ENCODE peak calls at places on chromosome 10, in nine cellular contexts. One of them, this sample, is unnamed.
A peak's percentile ranks its signal among the peaks of the same experiment; 100 is the strongest.

GRCh38 chr10:77641788-77642397 is 4.3 kb upstream of the KCNMA1 start:
- DNase-seq in PC-3: peak; percentile 100
- DNase-seq in fibroblast of lung: peak; percentile 65
- DNase-seq in adipocyte: peak; percentile 96
- DNase-seq in cardiac fibroblast: peak; percentile 84
- DNase-seq in endodermal cell: peak; percentile 78
- DNase-seq in astrocyte: peak; percentile 47
- DNase-seq in aorta: peak; percentile 59
- DNase-seq in AG04450: peak; percentile 53
- DNase-seq in this sample: no peak

GRCh38 chr10:11639861-11640764 is 28.7 kb upstream of the USP6NL start:
- DNase-seq in fibroblast of lung: no peak
- DNase-seq in astrocyte: no peak
- DNase-seq in PC-3: no peak
- DNase-seq in adipocyte: no peak
- DNase-seq in AG04450: no peak
- DNase-seq in cardiac fibroblast: no peak
- DNase-seq in aorta: no peak
- DNase-seq in endodermal cell: no peak
- DNase-seq in this sample: peak; percentile 79

GRCh38 chr10:43230101-43230908 is 36.6 kb downstream of the RASGEF1A start:
- DNase-seq in endodermal cell: peak; percentile 66
- DNase-seq in cardiac fibroblast: no peak
- DNase-seq in fibroblast of lung: no peak
- DNase-seq in astrocyte: no peak
- DNase-seq in PC-3: no peak
- DNase-seq in AG04450: no peak
- DNase-seq in aorta: peak; percentile 29
- DNase-seq in adipocyte: no peak
- DNase-seq in this sample: no peak

GRCh38 chr10:103067484-103067883 is 125.6 kb downstream of the NT5C2 start:
- DNase-seq in fibroblast of lung: no peak
- DNase-seq in adipocyte: no peak
- DNase-seq in PC-3: no peak
- DNase-seq in astrocyte: no peak
- DNase-seq in aorta: no peak
- DNase-seq in AG04450: no peak
- DNase-seq in endodermal cell: peak; percentile 8
- DNase-seq in cardiac fibroblast: no peak
- DNase-seq in this sample: no peak

GRCh38 chr10:51937736-51938135 is 238.3 kb upstream of the CSTF2T start:
- DNase-seq in astrocyte: peak; percentile 59
- DNase-seq in AG04450: peak; percentile 41
- DNase-seq in aorta: no peak
- DNase-seq in adipocyte: peak; percentile 90
- DNase-seq in fibroblast of lung: peak; percentile 70
- DNase-seq in cardiac fibroblast: peak; percentile 65
- DNase-seq in PC-3: no peak
- DNase-seq in endodermal cell: no peak
- DNase-seq in this sample: no peak

GRCh38 chr10:103612462-103613365 is 119.2 kb downstream of the NEURL1 start:
- DNase-seq in PC-3: no peak
- DNase-seq in cardiac fibroblast: peak; percentile 78
- DNase-seq in astrocyte: peak; percentile 75
- DNase-seq in AG04450: peak; percentile 54
- DNase-seq in endodermal cell: no peak
- DNase-seq in aorta: no peak
- DNase-seq in fibroblast of lung: peak; percentile 82
- DNase-seq in adipocyte: peak; percentile 66
- DNase-seq in this sample: no peak

GRCh38 chr10:98349508-98349922 is 65.5 kb downstream of the PYROXD2 start:
- DNase-seq in AG04450: peak; percentile 97
- DNase-seq in astrocyte: peak; percentile 98
- DNase-seq in aorta: peak; percentile 72
- DNase-seq in PC-3: peak; percentile 33
- DNase-seq in adipocyte: peak; percentile 99
- DNase-seq in fibroblast of lung: peak; percentile 98
- DNase-seq in endodermal cell: no peak
- DNase-seq in cardiac fibroblast: peak; percentile 100
- DNase-seq in this sample: no peak

GRCh38 chr10:13614530-13615332 is 28.0 kb downstream of the PRPF18 start:
- DNase-seq in aorta: no peak
- DNase-seq in AG04450: peak; percentile 18
- DNase-seq in PC-3: peak; percentile 39
- DNase-seq in fibroblast of lung: peak; percentile 90
- DNase-seq in adipocyte: peak; percentile 72
- DNase-seq in endodermal cell: peak; percentile 67
- DNase-seq in cardiac fibroblast: peak; percentile 29
- DNase-seq in astrocyte: peak; percentile 88
- DNase-seq in this sample: peak; percentile 51

GRCh38 chr10:100349672-100350071 is 2.6 kb downstream of the SCD start:
- DNase-seq in PC-3: no peak
- DNase-seq in endodermal cell: no peak
- DNase-seq in astrocyte: no peak
- DNase-seq in AG04450: no peak
- DNase-seq in aorta: no peak
- DNase-seq in cardiac fibroblast: no peak
- DNase-seq in fibroblast of lung: no peak
- DNase-seq in adipocyte: no peak
- DNase-seq in this sample: no peak

GRCh38 chr10:100350914-100351485 is 4.0 kb downstream of the SCD start:
- DNase-seq in PC-3: no peak
- DNase-seq in cardiac fibroblast: no peak
- DNase-seq in adipocyte: no peak
- DNase-seq in endodermal cell: no peak
- DNase-seq in aorta: no peak
- DNase-seq in fibroblast of lung: no peak
- DNase-seq in AG04450: no peak
- DNase-seq in astrocyte: no peak
- DNase-seq in this sample: no peak

GRCh38 chr10:100348389-100348927 is 1.4 kb downstream of the SCD start:
- DNase-seq in fibroblast of lung: no peak
- DNase-seq in endodermal cell: no peak
- DNase-seq in AG04450: no peak
- DNase-seq in PC-3: no peak
- DNase-seq in aorta: no peak
- DNase-seq in cardiac fibroblast: no peak
- DNase-seq in astrocyte: no peak
- DNase-seq in adipocyte: no peak
- DNase-seq in this sample: no peak

GRCh38 chr10:100347568-100348195 is 649 bp downstream of the SCD start:
- DNase-seq in adipocyte: peak; percentile 53
- DNase-seq in fibroblast of lung: peak; percentile 21
- DNase-seq in astrocyte: no peak
- DNase-seq in cardiac fibroblast: no peak
- DNase-seq in AG04450: no peak
- DNase-seq in aorta: no peak
- DNase-seq in endodermal cell: no peak
- DNase-seq in PC-3: no peak
- DNase-seq in this sample: no peak

GRCh38 chr10:100349087-100349486 is 2.1 kb downstream of the SCD start:
- DNase-seq in fibroblast of lung: no peak
- DNase-seq in astrocyte: no peak
- DNase-seq in AG04450: no peak
- DNase-seq in aorta: no peak
- DNase-seq in adipocyte: no peak
- DNase-seq in PC-3: no peak
- DNase-seq in cardiac fibroblast: no peak
- DNase-seq in endodermal cell: no peak
- DNase-seq in this sample: no peak
- H3K4me3 ChIP-seq in fibroblast of lung: peak overlapping the region; percentile 96
- H3K4me3 ChIP-seq in astrocyte: peak overlapping the region; percentile 97
- H3K4me3 ChIP-seq in AG04450: peak overlapping the region; percentile 86
- H3K4me3 ChIP-seq in aorta: no peak overlapping the region
- H3K4me3 ChIP-seq in adipocyte: peak overlapping the region; percentile 89
- H3K4me3 ChIP-seq in PC-3: peak overlapping the region; percentile 96
- H3K4me3 ChIP-seq in cardiac fibroblast: peak overlapping the region; percentile 95
- H3K4me3 ChIP-seq in endodermal cell: peak overlapping the region; percentile 96
- H3K4me3 ChIP-seq in this sample: peak overlapping the region; percentile 98

GRCh38 chr10:25175527-25176420 is 973 bp downstream of the GPR158 start:
- DNase-seq in fibroblast of lung: peak; percentile 31
- DNase-seq in endodermal cell: peak; percentile 86
- DNase-seq in aorta: peak; percentile 49
- DNase-seq in cardiac fibroblast: peak; percentile 55
- DNase-seq in astrocyte: peak; percentile 6
- DNase-seq in AG04450: no peak
- DNase-seq in adipocyte: no peak
- DNase-seq in PC-3: no peak
- DNase-seq in this sample: no peak

GRCh38 chr10:25177754-25178135 is 2.9 kb downstream of the GPR158 start:
- DNase-seq in endodermal cell: no peak
- DNase-seq in adipocyte: no peak
- DNase-seq in PC-3: no peak
- DNase-seq in AG04450: no peak
- DNase-seq in fibroblast of lung: no peak
- DNase-seq in aorta: no peak
- DNase-seq in astrocyte: no peak
- DNase-seq in cardiac fibroblast: peak; percentile 75
- DNase-seq in this sample: no peak

GRCh38 chr10:25174461-25175230 is at the start of gene GPR158:
- DNase-seq in PC-3: peak; percentile 46
- DNase-seq in cardiac fibroblast: peak; percentile 99
- DNase-seq in endodermal cell: peak; percentile 98
- DNase-seq in adipocyte: peak; percentile 88
- DNase-seq in AG04450: peak; percentile 61
- DNase-seq in fibroblast of lung: peak; percentile 98
- DNase-seq in astrocyte: peak; percentile 97
- DNase-seq in aorta: peak; percentile 92
- DNase-seq in this sample: peak; percentile 82

GRCh38 chr10:25177093-25177753 is 2.4 kb downstream of the GPR158 start:
- DNase-seq in astrocyte: no peak
- DNase-seq in endodermal cell: no peak
- DNase-seq in fibroblast of lung: no peak
- DNase-seq in aorta: no peak
- DNase-seq in AG04450: no peak
- DNase-seq in cardiac fibroblast: no peak
- DNase-seq in PC-3: no peak
- DNase-seq in adipocyte: no peak
- DNase-seq in this sample: no peak

DNA sequence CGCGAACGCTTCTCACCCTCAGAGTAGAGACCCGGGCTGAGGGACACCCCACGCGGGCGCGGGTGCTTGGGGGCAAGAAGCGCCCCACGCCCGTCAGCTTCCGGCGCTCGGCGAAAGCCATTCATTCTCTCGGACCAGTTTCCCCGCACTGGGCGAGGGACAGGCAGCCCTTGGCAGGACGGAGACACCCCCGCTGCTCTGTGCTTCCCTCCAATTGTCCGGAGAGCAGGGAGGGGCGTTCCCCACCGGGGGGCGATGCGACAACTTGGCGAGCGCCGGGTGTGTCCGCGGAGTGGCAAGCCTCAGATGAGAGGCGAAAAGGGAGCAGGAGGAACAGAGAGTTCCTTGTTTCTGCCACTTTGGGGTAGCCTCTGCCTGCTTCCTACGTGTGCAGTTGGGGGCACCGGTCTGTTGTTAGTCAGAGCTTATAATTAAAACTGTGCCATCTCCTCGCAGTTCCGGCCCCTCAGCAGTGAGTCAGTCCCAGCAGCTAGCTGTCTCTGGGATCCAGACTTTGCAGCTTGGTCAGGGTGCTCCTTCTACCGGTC is 1.7 kb downstream of the GPR158 start:
- DNase-seq in endodermal cell: peak; percentile 82
- DNase-seq in adipocyte: no peak
- DNase-seq in astrocyte: no peak
- DNase-seq in AG04450: no peak
- DNase-seq in fibroblast of lung: peak; percentile 4
- DNase-seq in cardiac fibroblast: peak; percentile 30
- DNase-seq in aorta: no peak
- DNase-seq in PC-3: no peak
- DNase-seq in this sample: no peak
- H3K4me3 ChIP-seq in endodermal cell: peak overlapping the region; percentile 88
- H3K4me3 ChIP-seq in adipocyte: no peak overlapping the region
- H3K4me3 ChIP-seq in astrocyte: peak overlapping the region; percentile 58
- H3K4me3 ChIP-seq in AG04450: no peak overlapping the region
- H3K4me3 ChIP-seq in fibroblast of lung: no peak overlapping the region
- H3K4me3 ChIP-seq in cardiac fibroblast: peak overlapping the region; percentile 75
- H3K4me3 ChIP-seq in aorta: no peak overlapping the region
- H3K4me3 ChIP-seq in PC-3: no peak overlapping the region
- H3K4me3 ChIP-seq in this sample: peak overlapping the region; percentile 8

DNA sequence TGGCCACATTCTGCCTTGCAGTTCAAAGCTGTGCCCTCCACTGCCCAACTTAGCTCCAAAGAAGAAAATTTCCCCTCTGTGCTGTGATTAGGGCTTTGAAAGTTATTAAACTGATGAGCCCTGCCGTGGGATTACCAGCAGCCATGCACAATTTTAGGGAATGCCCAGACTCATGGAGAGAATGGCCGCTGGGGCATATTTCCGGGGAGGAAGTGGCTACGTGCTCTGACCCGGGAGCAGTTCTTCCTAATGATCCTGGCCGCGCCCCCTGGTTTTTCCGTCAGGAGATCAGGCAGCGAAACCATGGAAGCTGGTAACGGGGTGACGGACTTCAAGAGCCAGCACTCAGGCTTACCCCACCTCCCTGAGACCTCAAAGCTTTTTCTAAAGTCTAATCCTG is 365.5 kb upstream of the PFKP start:
- DNase-seq in cardiac fibroblast: no peak
- DNase-seq in adipocyte: no peak
- DNase-seq in astrocyte: no peak
- DNase-seq in endodermal cell: no peak
- DNase-seq in aorta: no peak
- DNase-seq in fibroblast of lung: no peak
- DNase-seq in AG04450: no peak
- DNase-seq in PC-3: no peak
- DNase-seq in this sample: no peak
- H3K4me3 ChIP-seq in cardiac fibroblast: no peak overlapping the region
- H3K4me3 ChIP-seq in adipocyte: no peak overlapping the region
- H3K4me3 ChIP-seq in astrocyte: no peak overlapping the region
- H3K4me3 ChIP-seq in endodermal cell: no peak overlapping the region
- H3K4me3 ChIP-seq in aorta: no peak overlapping the region
- H3K4me3 ChIP-seq in fibroblast of lung: no peak overlapping the region
- H3K4me3 ChIP-seq in AG04450: no peak overlapping the region
- H3K4me3 ChIP-seq in PC-3: no peak overlapping the region
- H3K4me3 ChIP-seq in this sample: no peak overlapping the region

DNA sequence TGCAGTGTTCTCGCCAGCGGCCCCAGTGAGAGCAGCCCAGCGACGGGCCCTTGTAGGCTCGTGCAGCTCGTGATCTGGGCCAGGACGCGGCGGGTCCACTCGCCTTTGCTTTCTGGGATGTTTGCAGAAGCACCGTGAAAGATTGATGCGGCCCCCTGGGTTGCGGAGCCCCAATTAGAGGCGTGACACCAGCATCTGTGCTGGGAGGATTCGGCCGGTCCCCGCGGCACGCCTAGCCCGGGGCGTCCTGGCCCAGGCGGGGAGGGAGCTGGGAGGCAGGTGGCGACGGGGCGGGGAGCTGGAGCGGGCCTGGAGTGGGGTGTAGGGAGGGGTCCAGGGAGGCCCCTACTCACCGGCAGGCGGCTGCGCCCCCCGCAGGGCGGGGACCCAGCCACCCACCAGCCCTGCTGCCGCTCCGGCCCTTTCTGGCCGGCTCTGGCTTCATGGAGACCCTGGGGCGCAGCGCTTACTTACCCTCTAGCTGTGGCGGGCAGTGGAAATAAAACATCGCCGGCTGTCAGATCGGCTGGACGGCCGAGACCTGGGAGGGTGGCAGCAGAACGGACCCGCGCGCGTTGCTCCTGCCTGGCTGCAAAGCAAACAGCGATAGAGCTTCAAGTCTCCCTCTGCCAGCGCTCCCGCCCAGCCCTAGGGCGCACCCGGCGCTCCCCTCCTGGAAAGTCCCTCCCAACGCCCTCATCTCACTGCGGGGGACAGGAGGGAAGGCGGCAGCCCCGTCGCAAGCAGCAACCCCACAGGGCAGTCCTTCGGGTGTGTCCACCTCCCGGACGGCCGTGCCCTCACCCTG is 752 bp downstream of the DRGX start:
- DNase-seq in aorta: no peak
- DNase-seq in AG04450: no peak
- DNase-seq in fibroblast of lung: no peak
- DNase-seq in PC-3: peak; percentile 42
- DNase-seq in endodermal cell: peak; percentile 77
- DNase-seq in cardiac fibroblast: no peak
- DNase-seq in astrocyte: no peak
- DNase-seq in adipocyte: peak; percentile 10
- DNase-seq in this sample: no peak
- H3K4me3 ChIP-seq in aorta: no peak overlapping the region
- H3K4me3 ChIP-seq in AG04450: no peak overlapping the region
- H3K4me3 ChIP-seq in fibroblast of lung: no peak overlapping the region
- H3K4me3 ChIP-seq in PC-3: peak overlapping the region; percentile 53
- H3K4me3 ChIP-seq in endodermal cell: peak overlapping the region; percentile 70
- H3K4me3 ChIP-seq in cardiac fibroblast: no peak overlapping the region
- H3K4me3 ChIP-seq in astrocyte: no peak overlapping the region
- H3K4me3 ChIP-seq in adipocyte: no peak overlapping the region
- H3K4me3 ChIP-seq in this sample: peak overlapping the region; percentile 31